ENCODE peak calls at places on chromosomes 12 and 14, in five cellular contexts. J is ovary; Z is CD8-positive, alpha-beta T cell; F is pancreas; S is CD4-positive, alpha-beta memory T cell. A is an unnamed sample. For H3K36me3, the result is how much of the 10 kb centered on the place peaks cover.

GRCh38 chr14:32567543-32568384 is 238.7 kb downstream of the AKAP6 start:
- DNase-seq in J (no peak), Z (no peak), F (no peak), S (no peak), A (no peak)

GRCh38 chr14:54722791-54723432 is 156.0 kb downstream of the SAMD4A start:
- DNase-seq in J (no peak), Z (no peak), F (no peak), S (no peak), A (no peak)

GRCh38 chr12:50589650-50590435 is 85.1 kb downstream of the DIP2B start:
- DNase-seq in J (no peak), Z (no peak), F (no peak), S (peak), A (no peak)

GRCh38 chr14:53953828-53954550 is 2.6 kb downstream of the BMP4 start:
- DNase-seq in J (peak), Z (no peak), F (peak), S (no peak), A (peak)

GRCh38 chr12:119208626-119209061 is 29.9 kb downstream of the HSPB8 start:
- DNase-seq in J (no peak), Z (no peak), F (no peak), S (no peak), A (no peak)

GRCh38 chr12:89801284-89801683 is 92.6 kb upstream of the ATP2B1 start:
- DNase-seq in J (no peak), Z (no peak), F (no peak), S (no peak), A (no peak)

GRCh38 chr14:94361682-94362081 is 26.7 kb downstream of the SERPINA1 start:
- DNase-seq in J (no peak), Z (no peak), F (no peak), S (no peak), A (no peak)

GRCh38 chr14:103074699-103075341 is 9.2 kb upstream of the LBHD2 start:
- DNase-seq in J (peak), Z (no peak), F (no peak), S (no peak), A (peak)

GRCh38 chr12:14059538-14059937 is 78.1 kb upstream of the GRIN2B start:
- DNase-seq in J (no peak), Z (no peak), F (no peak), S (no peak), A (no peak)

GRCh38 chr14:61247935-61248334 is 33.2 kb downstream of the TMEM30B start:
- DNase-seq in J (no peak), Z (no peak), F (no peak), S (no peak), A (no peak)

GRCh38 chr12:13436696-13437391 is 240.3 kb downstream of the EMP1 start:
- DNase-seq in J (no peak), Z (no peak), F (no peak), S (no peak), A (no peak)

GRCh38 chr12:42729532-42729895 is 140.0 kb upstream of the PRICKLE1 start:
- DNase-seq in J (no peak), Z (no peak), F (no peak), S (no peak), A (no peak)

GRCh38 chr14:90726656-90727055 is 89.6 kb downstream of the TTC7B start:
- DNase-seq in J (no peak), Z (no peak), F (no peak), S (no peak), A (no peak)

GRCh38 chr12:127729381-127729780 is 537.6 kb upstream of the TMEM132C start:
- DNase-seq in J (no peak), Z (no peak), F (no peak), S (no peak), A (no peak)

GRCh38 chr14:57169901-57170300 is 98.8 kb downstream of the EXOC5 start:
- DNase-seq in J (no peak), Z (no peak), F (no peak), S (no peak), A (no peak)

GRCh38 chr12:27246774-27247173 is 2.7 kb downstream of the STK38L start:
- DNase-seq in J (no peak), Z (no peak), F (no peak), S (no peak), A (no peak)

GRCh38 chr12:110622582-110622981 is 8.7 kb downstream of the TCTN1 start:
- DNase-seq in J (no peak), Z (no peak), F (no peak), S (no peak), A (no peak)

GRCh38 chr14:99252940-99253868 is 18.8 kb downstream of the BCL11B start:
- DNase-seq in J (no peak), Z (no peak), F (no peak), S (peak), A (no peak)

GRCh38 chr14:22821193-22822016 is 6.2 kb upstream of the SLC7A7 start:
- DNase-seq in J (no peak), Z (no peak), F (no peak), S (no peak), A (no peak)

GRCh38 chr12:100753837-100754236 is 40.7 kb upstream of the ANO4 start:
- DNase-seq in J (no peak), Z (no peak), F (no peak), S (no peak), A (no peak)

GRCh38 chr12:83042441-83043215 is 355.9 kb downstream of the TMTC2 start:
- DNase-seq in J (no peak), Z (no peak), F (no peak), S (no peak), A (no peak)

GRCh38 chr14:94447206-94447605 is 5.4 kb downstream of the SERPINA11 start:
- DNase-seq in J (no peak), Z (no peak), F (no peak), S (no peak), A (no peak)

GRCh38 chr14:50985124-50985815 is 41.0 kb upstream of the PYGL start:
- DNase-seq in J (no peak), Z (no peak), F (no peak), S (no peak), A (no peak)

GRCh38 chr14:95660550-95661515 is 25.4 kb upstream of the TCL1B start:
- DNase-seq in J (peak), Z (no peak), F (no peak), S (no peak), A (no peak)

GRCh38 chr14:35932136-35932535 is 106.0 kb downstream of the BRMS1L start:
- DNase-seq in J (no peak), Z (no peak), F (no peak), S (no peak), A (no peak)

GRCh38 chr12:108811411-108812185 is 45.8 kb downstream of the SSH1 start:
- DNase-seq in J (no peak), Z (no peak), F (peak), S (no peak), A (no peak)
- H3K27ac ChIP-seq in J (no peak), Z (no peak), F (no peak), S (no peak), A (no peak)

GRCh38 chr14:101985957-101986356 is 21.6 kb downstream of the DYNC1H1 start:
- DNase-seq in J (no peak), Z (no peak), F (no peak), S (no peak), A (no peak)

GRCh38 chr14:101980251-101980650 is 15.9 kb downstream of the DYNC1H1 start:
- DNase-seq in J (no peak), Z (no peak), F (no peak), S (no peak), A (no peak)

GRCh38 chr14:101979666-101980065 is 15.3 kb downstream of the DYNC1H1 start:
- DNase-seq in J (no peak), Z (no peak), F (no peak), S (no peak), A (no peak)

GRCh38 chr14:101980700-101981099 is 16.3 kb downstream of the DYNC1H1 start:
- DNase-seq in J (peak), Z (no peak), F (no peak), S (no peak), A (no peak)

DNA sequence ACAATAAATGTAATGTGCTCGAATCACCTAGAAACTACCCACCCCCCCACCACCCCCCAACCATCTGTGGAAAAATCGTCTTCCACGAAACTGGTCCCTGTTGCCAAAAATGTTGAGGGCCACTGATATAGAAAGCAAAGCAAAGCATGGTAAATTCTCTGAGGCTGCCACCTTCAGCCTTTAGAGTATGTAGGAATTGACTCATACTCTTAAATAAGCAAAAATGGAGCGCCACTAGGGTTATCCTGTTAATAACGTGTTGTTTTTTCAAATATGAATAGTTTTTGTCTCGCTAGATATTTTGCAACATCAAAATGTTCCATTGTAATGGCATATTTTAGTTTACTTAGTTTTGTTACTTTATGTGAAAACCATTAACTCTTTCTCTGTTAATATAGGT is 18.2 kb downstream of the DYNC1H1 start:
- DNase-seq in J (no peak), Z (no peak), F (no peak), S (no peak), A (no peak)
- H3K36me3 ChIP-seq in J (under half), Z (half or more), F (half or more), S (half or more), A (under half)

GRCh38 chr12:53224268-53224896 is 7.6 kb downstream of the RARG start:
- DNase-seq in J (no peak), Z (no peak), F (no peak), S (no peak), A (no peak)

GRCh38 chr12:53224897-53225634 is 6.9 kb downstream of the RARG start:
- DNase-seq in J (no peak), Z (no peak), F (no peak), S (no peak), A (no peak)

GRCh38 chr12:53223006-53223305 is 9.1 kb downstream of the RARG start:
- DNase-seq in J (no peak), Z (no peak), F (no peak), S (no peak), A (no peak)

GRCh38 chr12:53222170-53223005 is 9.6 kb downstream of the RARG start:
- DNase-seq in J (no peak), Z (no peak), F (no peak), S (no peak), A (no peak)

GRCh38 chr12:53223391-53224267 is 8.4 kb downstream of the RARG start:
- DNase-seq in J (peak), Z (no peak), F (no peak), S (no peak), A (no peak)
- H3K27ac ChIP-seq in J (peak), Z (peak), F (no peak), S (peak), A (no peak)

DNA sequence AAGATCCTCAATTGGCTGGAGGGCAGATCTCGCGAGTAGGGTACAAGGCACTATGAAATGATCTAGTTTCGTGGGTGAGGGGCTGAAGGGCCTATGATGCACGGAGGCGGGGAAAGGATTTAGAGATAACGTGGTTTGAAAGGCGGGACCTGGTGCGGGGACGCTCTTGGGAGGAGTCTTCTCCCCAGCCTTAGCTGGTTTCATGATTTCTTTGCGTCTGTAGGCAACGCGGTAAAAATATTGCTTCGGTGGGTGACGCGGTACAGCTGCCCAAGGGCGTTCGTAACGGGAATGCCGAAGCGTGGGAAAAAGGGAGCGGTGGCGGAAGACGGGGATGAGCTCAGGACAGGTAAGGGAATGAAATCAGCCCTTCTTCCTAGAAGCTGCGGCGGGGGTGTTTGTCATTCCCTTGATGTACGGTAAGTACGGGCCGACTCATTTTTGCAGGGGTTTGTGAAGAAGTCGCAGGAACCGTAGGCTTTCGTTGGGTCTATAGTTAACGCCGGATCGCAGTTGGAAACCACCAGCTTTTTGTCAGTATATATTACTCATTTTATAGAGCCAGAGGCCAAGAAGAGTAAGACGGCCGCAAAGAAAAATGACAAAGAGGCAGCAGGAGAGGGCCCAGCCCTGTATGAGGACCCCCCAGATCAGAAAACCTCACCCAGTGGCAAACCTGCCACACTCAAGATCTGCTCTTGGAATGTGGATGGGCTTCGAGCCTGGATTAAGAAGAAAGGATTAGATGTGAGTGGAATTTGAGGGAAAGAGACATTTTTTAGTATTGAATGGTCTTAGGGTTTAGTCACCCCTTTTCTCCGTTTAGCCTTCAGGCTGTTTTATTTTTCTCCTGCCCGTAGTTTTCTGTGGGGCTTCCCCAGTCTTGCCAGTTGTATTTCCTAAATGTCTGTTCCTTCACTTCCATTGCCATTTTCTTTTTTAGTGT is 602 bp downstream of the APEX1 start:
- DNase-seq in J (no peak), Z (no peak), F (no peak), S (no peak), A (no peak)
- H3K36me3 ChIP-seq in J (under half), Z (under half), F (under half), S (half or more), A (under half)

GRCh38 chr12:55830601-55831406 is 1.4 kb upstream of the DNAJC14 start:
- DNase-seq in J (peak), Z (peak), F (peak), S (peak), A (peak)
- H3K27ac ChIP-seq in J (peak), Z (peak), F (peak), S (peak), A (peak)

GRCh38 chr12:132781938-132782337 is 20.3 kb upstream of the ANKLE2 start:
- DNase-seq in J (no peak), Z (no peak), F (no peak), S (no peak), A (no peak)

GRCh38 chr12:132786192-132786591 is 24.6 kb upstream of the ANKLE2 start:
- DNase-seq in J (no peak), Z (no peak), F (no peak), S (no peak), A (no peak)

GRCh38 chr12:132787877-132788276 is 26.2 kb upstream of the ANKLE2 start:
- DNase-seq in J (no peak), Z (no peak), F (no peak), S (no peak), A (no peak)

GRCh38 chr12:132784580-132784979 is 22.9 kb upstream of the ANKLE2 start:
- DNase-seq in J (no peak), Z (no peak), F (no peak), S (no peak), A (no peak)

GRCh38 chr12:132783917-132784531 is 22.4 kb upstream of the ANKLE2 start:
- DNase-seq in J (no peak), Z (no peak), F (no peak), S (no peak), A (no peak)
- H3K36me3 ChIP-seq in J (under half), Z (half or more), F (half or more), S (half or more), A (under half)

GRCh38 chr12:121794532-121795028 is 1.1 kb upstream of the RHOF start:
- DNase-seq in J (peak), Z (no peak), F (peak), S (no peak), A (peak)
- H3K27ac ChIP-seq in J (peak), Z (peak), F (peak), S (peak), A (peak)